ENCODE peak calls at places on chromosomes 12 and 14, in six cellular contexts. A, T, N, D, J and G are unnamed samples.

GRCh38 chr14:92633724-92634123 is 114.7 kb downstream of the LGMN start:
- DNase-seq in A (no peak), N (no peak), T (no peak), D (no peak), J (no peak), G (no peak)

GRCh38 chr14:106845286-106846087 is 1319.1 kb downstream of the TMEM121 start:
- DNase-seq in N (peak), J (peak), D (no peak), T (no peak), A (no peak), G (peak)

GRCh38 chr12:127556487-127556886 is 710.5 kb upstream of the TMEM132C start:
- DNase-seq in D (no peak), N (no peak), J (no peak), T (no peak), A (no peak), G (no peak)

GRCh38 chr14:34222122-34222521 is 239.9 kb downstream of the SPTSSA start:
- DNase-seq in D (no peak), N (no peak), J (no peak), A (no peak), T (no peak), G (no peak)

GRCh38 chr12:96401061-96401871 is 1.0 kb upstream of the CDK17 start:
- DNase-seq in A (no peak), T (no peak), D (no peak), N (no peak), J (peak), G (peak)

GRCh38 chr12:83574142-83574541 is 887.4 kb downstream of the TMTC2 start:
- DNase-seq in A (no peak), T (no peak), J (no peak), D (no peak), N (no peak), G (no peak)

GRCh38 chr14:80390911-80391310 is 179.6 kb upstream of the DIO2 start:
- DNase-seq in T (no peak), J (no peak), A (no peak), D (no peak), N (no peak), G (peak)

GRCh38 chr12:25194722-25195055 is 271 bp downstream of the DNAI7 start:
- DNase-seq in N (no peak), D (no peak), J (no peak), A (no peak), T (no peak), G (no peak)

GRCh38 chr12:107564946-107565345 is 120.7 kb upstream of the PWP1 start:
- DNase-seq in J (peak), A (no peak), N (no peak), D (no peak), T (peak), G (peak)

GRCh38 chr14:56487090-56487667 is 92.4 kb upstream of the TMEM260 start:
- DNase-seq in N (no peak), J (no peak), A (no peak), D (no peak), T (no peak), G (peak)

GRCh38 chr14:68506021-68506644 is 286.7 kb downstream of the ZFP36L1 start:
- DNase-seq in T (no peak), N (no peak), J (no peak), D (no peak), A (no peak), G (peak)

GRCh38 chr14:103257211-103257962 is 76.7 kb upstream of the EIF5 start:
- DNase-seq in N (no peak), D (no peak), T (no peak), A (no peak), J (no peak), G (peak)